ENCODE peak calls at places on chromosomes 1 and 21, in seven cellular contexts. Y, W, V, E, X, L and S are unnamed samples.

GRCh38 chr1:156852414-156852874 is 6.5 kb downstream of the INSRR start:
- DNase-seq in Y (no peak), W (peak), V (peak), E (no peak), X (peak), L (no peak), S (peak)

GRCh38 chr21:15034126-15034848 is 30.5 kb downstream of the NRIP1 start:
- DNase-seq in Y (no peak), W (no peak), V (no peak), E (no peak), X (no peak), L (no peak), S (no peak)

GRCh38 chr1:81264976-81265375 is 535.8 kb upstream of the ADGRL2 start:
- DNase-seq in Y (no peak), W (no peak), V (no peak), E (no peak), X (no peak), L (no peak), S (no peak)

GRCh38 chr1:20658166-20658915 is 2.8 kb downstream of the DDOST start:
- DNase-seq in Y (no peak), W (no peak), V (no peak), E (no peak), X (no peak), L (no peak), S (no peak)

GRCh38 chr21:45539046-45539795 is 3.0 kb downstream of the SLC19A1 start:
- DNase-seq in Y (no peak), W (no peak), V (no peak), E (no peak), X (peak), L (no peak), S (peak)

GRCh38 chr1:217048104-217048707 is 325.0 kb upstream of the ESRRG start:
- DNase-seq in Y (no peak), W (no peak), V (no peak), E (peak), X (no peak), L (no peak), S (no peak)

GRCh38 chr1:84077476-84078107 is 66.5 kb upstream of the PRKACB start:
- DNase-seq in Y (peak), W (peak), V (peak), E (peak), X (peak), L (peak), S (peak)

GRCh38 chr1:239678181-239678580 is 291.8 kb downstream of the CHRM3 start:
- DNase-seq in Y (no peak), W (no peak), V (no peak), E (no peak), X (no peak), L (no peak), S (no peak)

GRCh38 chr1:181141431-181141910 is 53.0 kb downstream of the IER5 start:
- DNase-seq in Y (no peak), W (no peak), V (no peak), E (no peak), X (peak), L (no peak), S (peak)

GRCh38 chr1:111320066-111320879 is 29.6 kb downstream of the CHIA start:
- DNase-seq in Y (no peak), W (no peak), V (no peak), E (no peak), X (no peak), L (no peak), S (no peak)

GRCh38 chr1:189669846-189670245 is 807.8 kb downstream of the BRINP3 start:
- DNase-seq in Y (no peak), W (no peak), V (no peak), E (no peak), X (no peak), L (no peak), S (no peak)

DNA sequence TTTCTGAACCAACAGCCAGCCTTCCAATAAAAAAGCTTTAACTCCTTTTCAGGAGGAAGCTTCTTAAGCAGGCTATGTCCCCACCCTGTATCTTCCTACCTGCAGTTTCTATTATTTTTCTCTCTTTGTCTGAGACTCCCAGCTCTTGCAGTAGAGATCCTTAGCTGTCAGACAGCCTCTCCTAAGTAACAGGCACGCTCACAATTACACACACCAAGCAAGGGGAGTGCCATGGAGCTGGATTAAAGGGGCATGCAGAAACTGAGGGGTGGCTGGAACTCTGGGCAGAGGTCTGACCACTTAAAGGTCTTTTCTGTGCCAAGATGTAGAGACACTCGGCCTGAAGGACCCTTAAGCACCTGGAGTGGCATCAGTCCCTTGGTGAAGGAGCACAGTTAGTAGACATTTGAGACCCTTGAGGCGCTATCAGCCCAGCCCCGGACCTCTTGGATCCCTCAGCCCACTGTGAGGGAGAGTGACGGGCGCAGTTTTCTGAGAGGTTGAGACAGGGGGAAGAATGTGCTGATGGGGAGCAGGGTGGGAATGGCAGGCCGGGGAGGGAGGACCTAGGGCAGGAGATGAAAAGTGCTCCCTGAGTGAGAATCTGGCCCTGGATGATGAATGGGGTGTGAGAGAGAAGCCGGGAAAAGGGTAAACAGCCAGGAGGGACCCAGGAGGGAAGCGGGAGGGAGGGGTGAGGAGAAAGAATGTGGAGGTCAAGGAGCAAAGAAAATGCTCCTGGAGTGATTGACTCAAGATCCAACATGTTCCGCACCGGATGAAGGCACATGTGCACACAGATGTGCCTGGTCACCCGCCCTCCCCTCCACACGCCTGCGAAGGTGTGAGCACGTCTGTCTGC is 13.3 kb downstream of the PLXNA2 start:
- DNase-seq in Y (no peak), W (no peak), V (no peak), E (no peak), X (no peak), L (no peak), S (no peak)
- TF ChIP-seq POLR2AphosphoS5 in Y (no peak), W (no peak), V (no peak), E (no peak), X (no peak), L (no peak), S (no peak)

DNA sequence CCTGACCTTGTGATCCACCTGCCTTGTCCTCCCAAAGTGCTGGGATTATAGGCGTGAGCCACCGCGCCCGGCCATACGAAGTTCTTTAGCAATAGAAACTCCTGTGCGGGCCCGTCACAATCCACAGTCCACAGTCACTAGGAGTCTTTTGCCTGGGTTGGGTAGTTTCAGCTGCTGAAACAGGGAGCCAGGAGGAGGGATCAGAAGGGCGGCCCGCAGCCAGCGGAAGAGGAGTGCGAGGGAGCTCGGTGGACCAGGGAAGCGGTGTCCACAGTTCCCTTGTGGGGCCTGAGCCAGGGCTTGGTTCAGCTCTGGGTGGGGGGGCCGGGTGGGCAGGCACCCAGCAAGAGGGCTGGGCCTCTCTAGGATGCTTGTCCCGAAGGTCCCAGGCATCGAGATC is 17.9 kb upstream of the HSPG2 start:
- DNase-seq in Y (no peak), W (no peak), V (no peak), E (no peak), X (peak), L (no peak), S (no peak)
- TF ChIP-seq POLR2AphosphoS5 in Y (no peak), W (no peak), V (no peak), E (no peak), X (no peak), L (no peak), S (no peak)

GRCh38 chr21:35924714-35925301 is 135.5 kb downstream of the SETD4 start:
- DNase-seq in Y (no peak), W (no peak), V (no peak), E (no peak), X (peak), L (no peak), S (no peak)
- TF ChIP-seq POLR2AphosphoS5 in Y (no peak), W (no peak), V (peak), E (no peak), X (no peak), L (no peak), S (peak)

GRCh38 chr1:101992816-101993575 is 3.7 kb downstream of the OLFM3 start:
- DNase-seq in Y (no peak), W (no peak), V (no peak), E (no peak), X (no peak), L (no peak), S (no peak)

GRCh38 chr1:101996830-101997485 is at the start of gene OLFM3:
- DNase-seq in Y (peak), W (no peak), V (no peak), E (no peak), X (no peak), L (no peak), S (no peak)

GRCh38 chr1:101993703-101994102 is 3.0 kb downstream of the OLFM3 start:
- DNase-seq in Y (no peak), W (no peak), V (no peak), E (no peak), X (no peak), L (no peak), S (no peak)

GRCh38 chr1:102002057-102002456 is 5.3 kb upstream of the OLFM3 start:
- DNase-seq in Y (no peak), W (no peak), V (no peak), E (no peak), X (no peak), L (no peak), S (no peak)

DNA sequence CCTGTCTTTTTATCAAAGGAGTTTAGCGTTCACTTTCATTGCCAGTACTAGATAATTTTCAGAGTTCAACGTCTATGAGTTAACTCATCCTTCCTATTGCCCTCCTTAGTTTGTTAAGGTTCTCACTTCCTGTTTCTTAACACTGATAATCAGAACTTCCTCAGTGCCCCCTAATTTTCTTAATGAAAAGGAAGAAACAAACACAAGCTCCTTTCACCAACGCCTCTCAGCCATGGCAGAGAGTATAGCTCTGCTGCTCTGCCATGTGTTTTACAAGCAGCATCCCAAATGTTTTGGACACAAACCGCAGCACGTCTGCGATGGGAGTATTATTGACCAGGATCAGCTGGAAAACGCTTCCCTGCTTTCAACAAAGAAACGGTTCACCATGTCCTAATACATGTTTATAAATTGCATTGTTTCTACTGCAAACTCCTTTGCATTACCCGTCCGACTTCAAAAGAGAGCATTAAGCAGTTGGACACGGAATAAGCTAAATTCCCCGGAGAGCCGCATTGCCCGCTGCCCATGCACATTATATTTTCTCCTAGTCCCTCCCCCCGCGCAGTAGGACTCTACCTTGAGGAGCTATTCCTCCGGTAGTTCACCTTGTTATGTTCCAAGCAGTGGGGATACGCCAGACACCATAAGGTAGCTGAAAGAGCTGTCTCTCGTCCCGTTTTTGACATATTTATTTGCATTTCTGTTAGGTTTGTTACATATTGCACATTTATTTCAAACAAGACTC is 568 bp downstream of the OLFM3 start:
- DNase-seq in Y (no peak), W (no peak), V (no peak), E (no peak), X (no peak), L (no peak), S (no peak)
- TF ChIP-seq POLR2AphosphoS5 in Y (no peak), W (no peak), V (no peak), E (no peak), X (no peak), L (no peak), S (no peak)

GRCh38 chr1:234584926-234585325 is 25.1 kb downstream of the IRF2BP2 start:
- DNase-seq in Y (no peak), W (no peak), V (no peak), E (no peak), X (peak), L (no peak), S (peak)

GRCh38 chr1:234585333-234586055 is 24.5 kb downstream of the IRF2BP2 start:
- DNase-seq in Y (no peak), W (no peak), V (no peak), E (no peak), X (peak), L (no peak), S (peak)

GRCh38 chr1:234588402-234588801 is 21.6 kb downstream of the IRF2BP2 start:
- DNase-seq in Y (no peak), W (no peak), V (no peak), E (no peak), X (no peak), L (no peak), S (no peak)

GRCh38 chr1:234586304-234586703 is 23.7 kb downstream of the IRF2BP2 start:
- DNase-seq in Y (no peak), W (no peak), V (no peak), E (no peak), X (no peak), L (no peak), S (no peak)

DNA sequence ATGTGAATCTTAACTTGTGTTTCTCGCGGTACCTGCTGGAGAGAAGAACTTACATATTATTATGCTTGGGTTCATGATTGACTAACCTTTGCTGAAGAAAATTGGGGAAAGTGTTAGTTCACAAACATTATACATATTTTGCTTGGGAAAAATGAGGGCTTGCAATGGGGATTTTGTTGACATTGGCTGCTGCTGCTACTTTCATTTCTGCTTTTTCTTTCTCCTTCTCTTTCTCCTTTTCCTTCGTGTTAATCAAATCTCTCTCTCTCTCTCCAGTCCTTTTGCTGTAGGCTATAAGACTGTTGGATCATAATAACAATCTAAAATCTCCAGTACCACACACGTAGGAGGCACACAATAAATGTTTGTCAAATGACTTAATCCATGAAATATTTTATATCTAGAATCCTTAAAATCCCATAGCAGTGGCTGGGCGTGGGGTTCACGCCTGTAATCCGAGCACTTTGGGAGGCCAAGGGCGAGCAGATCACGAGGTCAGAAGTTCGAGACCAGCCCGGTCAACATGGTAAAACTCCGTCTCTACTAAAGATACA is 23.0 kb downstream of the IRF2BP2 start:
- DNase-seq in Y (no peak), W (no peak), V (no peak), E (no peak), X (no peak), L (no peak), S (no peak)
- TF ChIP-seq POLR2AphosphoS5 in Y (no peak), W (no peak), V (no peak), E (no peak), X (no peak), L (no peak), S (no peak)

GRCh38 chr21:31184462-31184861 is 146.2 kb upstream of the KRTAP19-8 start:
- DNase-seq in Y (no peak), W (no peak), V (no peak), E (no peak), X (no peak), L (no peak), S (no peak)
- TF ChIP-seq POLR2AphosphoS5 in Y (no peak), W (no peak), V (no peak), E (no peak), X (no peak), L (no peak), S (no peak)